ENCODE peak calls at places on chromosomes 6 and 20, in seven cellular contexts. I is astrocyte of the spinal cord, A is ovary, T is foreskin fibroblast, L is fibroblast of pulmonary artery, K is cardiac fibroblast, U is H1. P is an unnamed sample.

GRCh38 chr20:20083796-20084195 is 31.5 kb downstream of the CFAP61 start:
- DNase-seq in L (peak), A (no peak), I (peak), K (peak), T (no peak), U (no peak), P (no peak)

GRCh38 chr20:38231786-38232130 is 28.8 kb downstream of the KIAA1755 start:
- DNase-seq in L (peak), K (peak), T (no peak), U (no peak), I (peak), A (no peak), P (no peak)

GRCh38 chr6:163339466-163339865 is 75.1 kb upstream of the QKI start:
- DNase-seq in I (no peak), T (no peak), A (no peak), U (no peak), L (no peak), K (no peak), P (no peak)

GRCh38 chr6:128519931-128520435 is 416 bp downstream of the PTPRK start:
- DNase-seq in L (peak), I (no peak), T (no peak), U (no peak), K (no peak), A (peak), P (no peak)

GRCh38 chr20:56348306-56348695 is 10.5 kb upstream of the FAM210B start:
- DNase-seq in K (peak), A (no peak), L (peak), U (no peak), T (no peak), I (no peak), P (no peak)

GRCh38 chr6:129269891-129270290 is 387.0 kb downstream of the LAMA2 start:
- DNase-seq in U (no peak), T (no peak), I (no peak), L (no peak), K (no peak), A (no peak), P (no peak)

GRCh38 chr6:36805107-36805797 is 34.0 kb downstream of the CPNE5 start:
- DNase-seq in I (no peak), K (no peak), L (no peak), A (no peak), T (no peak), U (no peak), P (no peak)

GRCh38 chr6:151721141-151721540 is 86.3 kb upstream of the ESR1 start:
- DNase-seq in I (no peak), A (no peak), K (no peak), T (peak), L (no peak), U (no peak), P (no peak)

GRCh38 chr6:13081189-13081563 is 247.2 kb downstream of the TBC1D7 start:
- DNase-seq in T (no peak), K (no peak), A (no peak), L (no peak), U (no peak), I (no peak), P (no peak)

GRCh38 chr6:5657684-5658429 is 348.9 kb downstream of the NRN1 start:
- DNase-seq in T (no peak), U (no peak), K (peak), L (no peak), I (peak), A (no peak), P (no peak)

GRCh38 chr20:62233684-62234083 is 4.6 kb upstream of the OSBPL2 start:
- DNase-seq in T (no peak), A (no peak), L (no peak), K (no peak), I (no peak), U (no peak), P (no peak)

GRCh38 chr6:132811276-132811675 is 3.1 kb upstream of the RPS12 start:
- DNase-seq in K (peak), U (no peak), I (peak), A (no peak), T (peak), L (peak), P (no peak)

GRCh38 chr6:30644769-30645168 is 2.2 kb upstream of the C6orf136 start:
- DNase-seq in K (no peak), A (no peak), T (no peak), L (no peak), I (no peak), U (no peak), P (no peak)

GRCh38 chr6:19181252-19181651 is 655.9 kb upstream of the ID4 start:
- DNase-seq in T (no peak), K (no peak), A (no peak), U (no peak), I (no peak), L (no peak), P (no peak)

GRCh38 chr6:108651781-108652227 is 91.1 kb downstream of the FOXO3 start:
- DNase-seq in T (peak), A (no peak), I (peak), L (peak), K (peak), U (no peak), P (peak)

GRCh38 chr6:104409913-104410312 is 449.8 kb downstream of the HACE1 start:
- DNase-seq in L (peak), U (no peak), I (no peak), A (no peak), K (no peak), T (peak), P (no peak)

GRCh38 chr20:53778041-53778516 is 184.4 kb upstream of the ZNF217 start:
- DNase-seq in U (no peak), T (no peak), L (no peak), K (no peak), I (no peak), A (no peak), P (no peak)

GRCh38 chr20:53921443-53921973 is 148.9 kb downstream of the BCAS1 start:
- DNase-seq in L (no peak), K (no peak), A (no peak), U (no peak), I (no peak), T (no peak), P (no peak)

GRCh38 chr20:43243672-43244269 is 54.1 kb upstream of the PTPRT start:
- DNase-seq in T (no peak), K (peak), A (no peak), L (no peak), U (no peak), I (no peak), P (no peak)

GRCh38 chr6:12923644-12924235 is 207.2 kb downstream of the PHACTR1 start:
- DNase-seq in L (no peak), T (no peak), A (no peak), I (no peak), K (no peak), U (no peak), P (no peak)

GRCh38 chr6:484086-484728 is 92.7 kb downstream of the IRF4 start:
- DNase-seq in L (peak), I (no peak), T (peak), K (no peak), U (no peak), A (no peak), P (no peak)

GRCh38 chr20:2065111-2065510 is 36.5 kb upstream of the STK35 start:
- DNase-seq in U (no peak), A (no peak), T (no peak), L (no peak), I (no peak), K (no peak), P (no peak)

GRCh38 chr6:132298344-132298949 is 102.8 kb downstream of the MOXD1 start:
- DNase-seq in T (peak), A (no peak), U (no peak), K (peak), L (peak), I (peak), P (no peak)

GRCh38 chr6:145506554-145506953 is 228.8 kb downstream of the EPM2A start:
- DNase-seq in A (no peak), K (no peak), T (no peak), I (no peak), L (no peak), U (no peak), P (no peak)

GRCh38 chr20:19727251-19727847 is 30.7 kb upstream of the RIN2 start:
- DNase-seq in T (no peak), I (no peak), L (no peak), A (no peak), K (no peak), U (no peak), P (no peak)

GRCh38 chr20:33732166-33732970 is 572 bp downstream of the ZNF341 start:
- DNase-seq in I (peak), A (peak), U (no peak), L (no peak), K (no peak), T (no peak), P (no peak)

GRCh38 chr6:130537447-130537846 is 171.6 kb downstream of the TMEM200A start:
- DNase-seq in A (no peak), T (no peak), L (no peak), U (no peak), K (no peak), I (no peak), P (no peak)

GRCh38 chr6:766625-767024 is 73.7 kb upstream of the EXOC2 start:
- DNase-seq in U (no peak), T (peak), I (no peak), L (no peak), K (no peak), A (no peak), P (no peak)

GRCh38 chr20:5845686-5846651 is 95.8 kb downstream of the SHLD1 start:
- DNase-seq in U (no peak), K (peak), L (peak), T (no peak), A (no peak), I (peak), P (peak)

GRCh38 chr20:41078329-41078728 is 49.7 kb downstream of the TOP1 start:
- DNase-seq in U (no peak), K (peak), A (no peak), L (peak), T (no peak), I (peak), P (no peak)
- H3K4me3 ChIP-seq in U (no peak), K (no peak), A (no peak), L (no peak), T (no peak), I (no peak), P (no peak)

DNA sequence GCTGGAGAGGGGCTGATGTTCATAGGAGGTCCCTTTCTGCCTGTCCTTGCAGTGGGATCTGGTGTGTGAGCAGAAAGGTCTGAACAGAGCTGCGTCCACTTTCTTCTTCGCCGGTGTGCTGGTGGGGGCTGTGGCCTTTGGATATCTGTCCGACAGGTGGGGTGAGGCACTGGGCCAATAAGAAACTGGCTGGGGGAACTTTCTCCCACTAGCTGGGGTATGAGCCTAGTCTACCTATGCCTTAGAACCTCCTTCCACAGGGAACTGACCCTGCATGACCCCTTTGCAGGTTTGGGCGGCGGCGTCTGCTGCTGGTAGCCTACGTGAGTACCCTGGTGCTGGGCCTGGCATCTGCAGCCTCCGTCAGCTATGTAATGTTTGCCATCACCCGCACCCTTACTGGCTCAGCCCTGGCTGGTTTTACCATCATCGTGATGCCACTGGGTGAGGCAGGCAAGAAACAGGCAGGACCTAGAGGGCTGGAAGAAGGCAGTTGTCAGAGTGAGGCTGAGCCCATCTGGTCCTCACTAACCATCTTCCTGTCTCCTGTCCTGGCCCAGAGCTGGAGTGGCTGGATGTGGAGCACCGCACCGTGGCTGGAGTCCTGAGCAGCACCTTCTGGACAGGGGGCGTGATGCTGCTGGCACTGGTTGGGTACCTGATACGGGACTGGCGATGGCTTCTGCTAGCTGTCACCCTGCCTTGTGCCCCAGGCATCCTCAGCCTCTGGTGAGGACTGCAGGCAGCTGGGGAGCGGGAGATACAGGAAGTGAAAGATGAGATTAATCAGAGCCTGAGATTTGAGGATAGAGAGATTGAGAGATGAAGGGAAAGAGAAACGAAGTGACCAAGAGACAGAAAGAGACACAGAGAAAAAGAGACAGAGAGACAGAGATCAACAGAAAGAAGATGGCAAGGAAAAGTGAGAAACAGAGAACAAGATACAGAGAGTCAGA is 1.6 kb downstream of the SLC22A7 start:
- DNase-seq in A (no peak), U (no peak), T (no peak), L (no peak), I (no peak), K (no peak), P (no peak)
- TF ChIP-seq CTCF in A (no peak), U (no peak), T (no peak), L (no peak), I (no peak), K (no peak), P (no peak)

GRCh38 chr6:124069230-124069815 is 265.7 kb downstream of the NKAIN2 start:
- DNase-seq in A (no peak), K (no peak), L (no peak), I (no peak), U (no peak), T (no peak), P (no peak)
- H3K4me3 ChIP-seq in A (no peak), K (no peak), L (no peak), I (no peak), U (no peak), T (no peak), P (no peak)

DNA sequence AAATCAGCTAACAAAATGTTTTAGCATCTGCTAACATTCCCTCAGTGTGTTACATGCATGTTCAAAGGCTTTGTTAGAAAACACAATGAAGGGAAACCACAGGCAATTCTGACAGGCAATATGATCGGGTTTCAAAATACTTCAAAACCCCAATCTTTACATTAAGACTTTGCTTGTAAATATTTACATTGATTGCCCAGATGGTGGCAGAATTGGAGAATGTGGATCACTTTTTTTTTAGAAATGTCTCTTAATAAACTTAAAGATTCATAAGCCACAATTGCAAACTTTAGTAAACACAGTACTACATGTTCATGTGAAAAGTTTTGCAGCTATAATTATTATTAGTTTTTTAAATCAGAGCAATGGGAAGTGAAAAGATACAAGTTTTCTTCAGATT is 928.5 kb upstream of the FLRT3 start:
- DNase-seq in A (no peak), T (no peak), L (no peak), I (no peak), K (no peak), U (no peak), P (no peak)
- TF ChIP-seq CTCF in A (no peak), T (no peak), L (no peak), I (no peak), K (no peak), U (no peak), P (no peak)

DNA sequence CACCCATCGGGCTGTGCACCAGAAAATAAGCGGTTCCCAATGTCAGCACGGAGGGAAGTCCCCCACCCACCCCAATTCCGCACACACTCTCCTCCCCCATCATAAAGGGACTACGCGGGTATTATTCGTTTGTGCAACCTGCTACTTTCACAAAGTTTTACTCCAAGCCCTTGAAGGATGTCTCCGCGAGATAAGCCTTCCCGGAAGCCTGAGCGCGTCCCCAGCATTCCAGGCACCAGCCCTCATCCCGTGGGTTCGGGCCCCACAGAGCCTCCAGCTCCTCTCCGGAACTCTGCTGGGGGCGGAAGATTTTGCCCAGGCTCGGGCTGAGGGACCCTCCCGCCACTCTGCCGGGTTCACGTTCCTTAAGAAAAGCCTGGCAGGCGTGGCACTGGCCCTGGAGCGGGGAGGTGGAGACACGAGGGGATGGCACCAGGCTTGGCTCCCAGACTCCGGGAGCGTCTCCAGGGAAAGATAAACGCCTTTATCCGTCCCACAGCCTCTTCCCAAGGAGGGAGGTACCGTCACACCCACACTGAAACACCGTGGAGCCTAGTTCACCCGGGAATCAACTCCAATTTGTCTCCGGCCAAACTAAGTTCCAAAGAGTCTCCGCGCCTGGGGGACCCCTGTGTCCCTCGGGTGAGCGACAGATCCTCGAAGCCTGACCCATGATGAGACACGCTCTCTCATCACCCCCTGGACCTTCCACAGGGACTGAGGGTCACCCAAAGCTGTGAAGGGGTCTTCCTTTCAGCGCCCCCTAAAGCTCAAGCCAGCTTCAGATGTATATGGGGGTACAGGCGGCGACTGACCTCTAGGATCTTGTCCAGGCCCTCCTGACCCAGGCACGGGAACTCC is 934 bp downstream of the KCNK5 start:
- DNase-seq in K (no peak), L (no peak), U (no peak), T (no peak), I (no peak), A (no peak), P (no peak)
- H3K4me3 ChIP-seq in K (no peak), L (no peak), U (peak), T (no peak), I (no peak), A (peak), P (peak)

GRCh38 chr6:43402819-43403218 is 24.5 kb upstream of the ABCC10 start:
- DNase-seq in T (no peak), K (no peak), I (no peak), A (no peak), L (no peak), U (no peak), P (no peak)
- TF ChIP-seq CTCF in T (peak), K (no peak), I (no peak), A (no peak), L (no peak), U (no peak), P (no peak)

DNA sequence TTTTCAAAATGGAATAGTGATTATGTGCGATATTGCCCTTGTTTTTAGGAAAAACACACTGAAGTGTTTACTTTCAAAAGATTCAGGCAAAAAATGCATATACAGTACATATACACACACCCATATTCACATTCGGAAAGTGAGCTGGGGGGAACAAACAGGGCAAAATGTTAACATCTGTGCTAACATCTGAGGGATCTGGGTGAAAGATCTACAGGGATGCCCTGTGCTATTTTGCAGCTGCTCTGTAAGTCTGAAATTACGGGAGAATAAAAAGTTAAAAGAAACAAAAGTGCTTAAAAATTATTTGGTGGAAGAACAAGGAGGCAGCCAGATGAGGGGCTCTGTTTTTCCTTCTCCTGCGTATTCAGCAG is 860 bp downstream of the CST3 start:
- DNase-seq in K (no peak), U (no peak), T (no peak), L (no peak), A (no peak), I (no peak), P (no peak)
- H3K4me3 ChIP-seq in K (peak), U (peak), T (peak), L (peak), A (peak), I (peak), P (peak)

GRCh38 chr6:11460001-11460668 is 77.4 kb upstream of the TMEM170B start:
- DNase-seq in I (peak), A (no peak), U (no peak), L (peak), T (no peak), K (peak), P (peak)
- TF ChIP-seq CTCF in I (peak), A (no peak), U (no peak), L (peak), T (no peak), K (no peak), P (peak)

GRCh38 chr6:168274046-168274952 is 45.3 kb downstream of the DACT2 start:
- DNase-seq in A (no peak), K (no peak), U (no peak), L (no peak), T (no peak), I (no peak), P (no peak)

GRCh38 chr6:168270274-168271174 is 49.1 kb downstream of the DACT2 start:
- DNase-seq in K (no peak), A (no peak), I (no peak), U (no peak), L (no peak), T (no peak), P (no peak)

GRCh38 chr6:168275168-168275567 is 44.4 kb downstream of the DACT2 start:
- DNase-seq in K (no peak), L (no peak), A (no peak), T (no peak), U (no peak), I (no peak), P (no peak)

GRCh38 chr6:168273483-168274045 is 46.0 kb downstream of the DACT2 start:
- DNase-seq in K (no peak), T (no peak), L (no peak), A (no peak), U (no peak), I (no peak), P (no peak)

DNA sequence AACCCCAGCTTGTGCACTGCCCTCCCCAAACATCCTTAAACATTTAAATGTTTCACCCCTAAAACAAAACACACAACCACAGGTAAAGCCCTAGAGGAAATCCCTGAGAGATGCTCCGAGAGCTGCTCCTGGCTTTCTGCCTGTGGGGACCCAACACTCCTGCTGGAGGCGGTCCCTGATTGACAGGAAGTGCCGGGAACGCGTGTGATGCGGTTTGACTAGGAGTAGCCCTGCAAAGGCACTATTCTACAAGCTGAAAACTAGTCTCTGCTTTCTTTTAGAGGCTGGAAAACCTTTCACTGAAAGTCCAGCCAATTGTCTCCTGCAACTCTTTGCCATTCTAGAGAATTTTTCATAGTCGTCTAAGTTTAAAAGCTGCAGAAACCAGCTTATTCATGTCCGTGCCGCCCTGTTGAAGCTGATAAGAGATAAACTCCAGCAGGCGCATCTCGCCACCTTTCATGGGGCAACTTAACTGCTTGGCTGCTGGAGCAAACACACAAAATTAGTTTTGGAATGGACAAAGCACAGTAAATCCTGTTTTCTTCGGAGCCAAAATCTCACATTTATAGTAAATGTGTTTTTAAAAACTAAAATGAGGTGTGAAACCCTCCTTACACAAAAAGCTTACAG is 47.1 kb downstream of the DACT2 start:
- DNase-seq in T (no peak), U (no peak), I (no peak), L (no peak), A (no peak), K (peak), P (no peak)
- H3K4me3 ChIP-seq in T (no peak), U (no peak), I (no peak), L (no peak), A (no peak), K (no peak), P (no peak)